ENCODE peak calls at places on chromosomes 3 and 15, in four cellular contexts. A, G, N and Y are unnamed samples.

GRCh38 chr3:38165722-38166387 is 518 bp downstream of the OXSR1 start:
- DNase-seq in A (no peak), N (peak), G (peak), Y (no peak)

GRCh38 chr15:33126559-33127290 is 67.8 kb downstream of the FMN1 start:
- DNase-seq in N (peak), G (no peak), A (no peak), Y (peak)

GRCh38 chr3:127669541-127670228 is 3.1 kb upstream of the ABTB1 start:
- DNase-seq in G (no peak), A (no peak), N (no peak), Y (no peak)

GRCh38 chr15:99682455-99682854 is 50.8 kb downstream of the LYSMD4 start:
- DNase-seq in G (no peak), A (no peak), N (peak), Y (no peak)

GRCh38 chr15:90598053-90598577 is 68.4 kb downstream of the CRTC3 start:
- DNase-seq in N (peak), A (peak), G (no peak), Y (no peak)

GRCh38 chr15:57667171-57667924 is 39.2 kb upstream of the POLR2M start:
- DNase-seq in N (peak), A (no peak), G (no peak), Y (peak)

GRCh38 chr15:77532846-77533245 is 99.9 kb downstream of the LINGO1 start:
- DNase-seq in A (peak), G (no peak), N (no peak), Y (no peak)

GRCh38 chr3:183533410-183534132 is 21.9 kb downstream of the KLHL6 start:
- DNase-seq in N (no peak), A (peak), G (no peak), Y (no peak)

GRCh38 chr3:145716519-145716918 is 444.5 kb downstream of the PLOD2 start:
- DNase-seq in A (no peak), N (peak), G (no peak), Y (no peak)

GRCh38 chr3:48664313-48664644 is 1.6 kb upstream of the CELSR3 start:
- DNase-seq in A (no peak), N (no peak), G (no peak), Y (no peak)
- TF ChIP-seq CTCF in A (no peak), N (no peak), G (no peak), Y (peak)

GRCh38 chr3:31357451-31357850 is 175.3 kb upstream of the STT3B start:
- DNase-seq in G (no peak), A (no peak), N (no peak), Y (no peak)
- TF ChIP-seq CTCF in G (no peak), A (no peak), N (no peak), Y (no peak)

DNA sequence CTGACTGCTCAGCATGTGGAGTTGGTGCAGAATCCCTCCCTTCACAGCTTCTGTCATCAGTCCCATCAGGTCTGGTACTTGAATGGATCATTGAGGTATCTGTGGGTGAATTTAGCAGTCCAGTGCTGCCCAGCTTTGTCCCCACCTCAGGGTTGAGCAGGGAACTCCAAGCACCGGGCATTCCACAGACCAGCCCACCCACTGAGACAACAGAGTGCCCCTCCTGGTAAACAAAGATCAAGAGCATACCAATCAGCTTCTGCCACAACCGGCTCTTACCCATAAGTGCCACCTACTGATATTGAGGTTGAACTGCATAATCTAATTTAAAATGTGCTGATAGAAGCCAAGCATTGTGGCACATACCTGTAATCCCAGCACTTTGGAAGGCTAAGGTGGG is 57.1 kb upstream of the FXR1 start:
- DNase-seq in A (peak), N (peak), G (no peak), Y (no peak)
- TF ChIP-seq CTCF in A (peak), N (peak), G (no peak), Y (no peak)

GRCh38 chr3:104349836-104350235 is 1016.9 kb upstream of the ALCAM start:
- DNase-seq in A (no peak), N (no peak), G (no peak), Y (no peak)

DNA sequence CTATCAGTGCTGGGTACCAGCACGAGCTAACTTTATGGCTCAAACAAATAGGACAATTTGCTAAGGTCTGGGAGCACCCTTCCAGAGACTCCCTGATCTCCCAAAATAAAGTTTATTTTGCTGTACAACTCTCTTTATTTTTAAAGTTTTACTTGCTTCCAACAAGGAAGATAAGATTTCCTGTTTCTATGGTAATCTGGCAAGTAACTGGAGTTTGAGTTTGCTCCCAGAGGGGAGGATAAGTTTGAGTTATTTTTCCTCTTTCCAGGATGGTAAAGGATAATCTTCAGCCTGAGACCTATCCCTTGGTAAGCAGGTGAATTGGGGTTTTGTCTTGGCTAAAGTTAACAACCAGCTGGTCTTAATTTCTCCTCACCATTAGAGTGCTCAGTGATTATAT is 1019.4 kb upstream of the ALCAM start:
- DNase-seq in N (no peak), A (no peak), G (no peak), Y (no peak)
- TF ChIP-seq CTCF in N (no peak), A (no peak), G (no peak), Y (no peak)

GRCh38 chr3:54909236-54909635 is 18.6 kb downstream of the LRTM1 start:
- DNase-seq in G (no peak), N (no peak), A (no peak), Y (no peak)

GRCh38 chr3:54906763-54907162 is 21.1 kb downstream of the LRTM1 start:
- DNase-seq in N (no peak), A (no peak), G (no peak), Y (no peak)

GRCh38 chr3:54902286-54902685 is 25.6 kb downstream of the LRTM1 start:
- DNase-seq in N (no peak), A (no peak), G (no peak), Y (no peak)

GRCh38 chr3:54905936-54906335 is 21.9 kb downstream of the LRTM1 start:
- DNase-seq in A (no peak), N (no peak), G (no peak), Y (no peak)

DNA sequence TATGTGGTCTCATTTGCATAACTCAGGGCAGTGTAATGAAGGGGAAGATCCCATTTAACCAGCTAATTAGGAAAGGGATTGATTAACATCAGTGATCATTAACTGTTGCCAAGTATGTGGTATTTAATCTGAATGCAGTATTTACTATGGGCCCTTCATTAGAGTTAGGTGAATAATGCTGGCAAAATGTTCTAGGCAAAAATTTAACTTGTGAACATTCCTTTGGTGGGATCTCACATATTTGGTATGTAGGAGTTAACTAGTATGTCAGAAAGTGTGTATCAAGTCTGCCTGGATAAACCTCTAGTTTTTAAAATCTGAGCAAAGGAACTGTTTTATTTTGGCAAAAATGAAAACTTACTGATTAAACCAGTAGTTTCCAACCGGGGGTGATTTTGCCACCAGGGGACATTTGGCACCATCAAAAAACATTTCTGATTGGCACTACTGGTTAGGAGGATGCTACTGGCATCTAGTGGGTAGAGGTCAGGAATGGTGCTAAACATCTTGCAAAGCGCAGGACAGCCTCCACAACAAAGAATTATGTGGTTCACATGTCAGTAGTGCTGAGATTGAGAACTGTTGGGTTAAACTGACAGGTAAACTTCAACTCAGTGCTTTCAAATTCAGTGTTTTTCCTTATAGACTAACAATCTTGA is 22.5 kb downstream of the LRTM1 start:
- DNase-seq in G (no peak), N (peak), A (no peak), Y (no peak)
- TF ChIP-seq CTCF in G (no peak), N (no peak), A (no peak), Y (no peak)

GRCh38 chr15:71529353-71529752 is 281.0 kb upstream of the NR2E3 start:
- DNase-seq in A (no peak), G (no peak), N (no peak), Y (no peak)

GRCh38 chr15:71538181-71538580 is 272.2 kb upstream of the NR2E3 start:
- DNase-seq in N (peak), G (no peak), A (no peak), Y (no peak)

GRCh38 chr15:71538922-71539321 is 271.4 kb upstream of the NR2E3 start:
- DNase-seq in A (no peak), G (no peak), N (no peak), Y (no peak)

GRCh38 chr15:71530116-71530515 is 280.2 kb upstream of the NR2E3 start:
- DNase-seq in A (no peak), N (no peak), G (no peak), Y (no peak)

GRCh38 chr15:71532994-71533393 is 277.4 kb upstream of the NR2E3 start:
- DNase-seq in A (peak), G (no peak), N (peak), Y (no peak)
- TF ChIP-seq CTCF in A (peak), G (peak), N (peak), Y (peak)

DNA sequence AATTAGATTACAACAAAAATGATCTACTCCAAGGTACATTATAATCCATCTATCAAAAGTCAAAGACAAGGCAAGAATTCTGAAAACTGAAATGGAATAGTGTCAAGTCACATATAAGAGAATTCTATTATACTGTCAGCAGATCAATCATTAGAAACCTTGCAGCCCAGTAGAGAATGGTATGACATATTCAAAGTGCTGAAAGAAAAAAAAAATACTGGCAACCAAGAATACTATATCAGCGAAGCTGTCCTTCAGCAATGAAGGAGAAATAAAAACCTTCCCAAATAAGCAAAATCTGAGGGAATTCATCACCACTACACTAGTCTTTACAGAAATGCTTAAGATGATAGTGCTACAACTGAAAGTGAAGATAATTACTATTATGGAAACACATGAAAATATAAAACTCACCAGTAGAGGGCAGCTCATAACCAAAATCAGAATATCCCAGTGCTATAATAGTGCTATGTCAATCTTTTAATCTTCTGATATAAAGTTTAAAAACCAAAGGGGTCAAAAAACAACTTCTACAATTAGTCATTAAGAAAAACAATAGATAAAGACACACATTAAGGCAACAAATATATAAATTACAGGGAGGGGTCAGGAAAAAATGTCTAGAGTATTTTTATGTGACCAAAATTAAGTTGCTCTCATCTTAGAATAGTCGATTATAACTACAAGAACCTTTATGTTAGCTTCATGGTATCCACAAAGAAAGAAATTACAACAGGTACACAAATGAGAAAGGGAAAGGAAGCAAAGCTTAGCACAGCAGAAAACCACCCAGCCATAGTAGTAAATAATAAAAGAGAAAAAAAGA is 190.7 kb upstream of the CNTN6 start:
- DNase-seq in A (no peak), G (no peak), N (peak), Y (no peak)
- TF ChIP-seq CTCF in A (no peak), G (no peak), N (peak), Y (peak)

DNA sequence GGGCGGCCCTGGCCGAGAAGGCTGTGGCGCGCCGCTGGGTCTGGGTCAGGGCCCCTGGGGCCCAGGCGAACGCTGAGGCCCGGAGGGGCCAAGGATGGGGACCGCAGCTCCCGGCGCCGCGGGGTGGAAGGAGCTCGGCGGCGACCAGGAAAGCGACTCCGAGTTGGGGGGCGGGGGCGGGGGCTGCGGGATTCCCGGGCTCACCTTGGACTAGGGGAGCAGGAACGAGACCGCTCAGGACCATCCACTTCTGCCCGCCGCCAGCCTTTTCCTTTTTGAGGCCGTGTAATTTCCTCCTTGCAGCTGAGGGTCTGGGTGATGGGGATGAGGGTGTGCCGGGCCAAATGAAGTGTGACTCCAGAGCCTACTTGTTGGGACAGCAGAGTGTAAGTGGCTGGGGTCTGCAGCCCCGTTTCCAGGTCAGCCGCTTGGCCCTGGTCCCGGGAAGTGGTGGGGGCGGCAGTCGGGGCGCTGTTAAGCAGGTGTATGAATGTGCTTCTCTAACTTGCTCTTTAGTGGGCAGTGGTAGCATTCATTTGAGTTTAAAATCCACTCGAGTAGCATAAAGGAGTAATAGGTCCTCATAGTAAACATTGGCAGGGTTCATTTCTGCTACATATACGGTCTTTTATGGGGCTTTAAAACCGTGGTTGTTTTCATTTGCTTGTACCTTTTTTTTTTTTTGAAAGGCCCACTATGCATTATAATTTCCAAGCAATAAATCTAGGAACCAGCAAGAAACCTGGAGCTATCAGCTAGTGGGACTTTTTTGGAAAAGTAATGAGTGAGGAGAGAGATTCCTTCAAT is 717 bp downstream of the PXK start:
- DNase-seq in N (peak), A (peak), G (no peak), Y (no peak)
- TF ChIP-seq CTCF in N (no peak), A (no peak), G (no peak), Y (no peak)

DNA sequence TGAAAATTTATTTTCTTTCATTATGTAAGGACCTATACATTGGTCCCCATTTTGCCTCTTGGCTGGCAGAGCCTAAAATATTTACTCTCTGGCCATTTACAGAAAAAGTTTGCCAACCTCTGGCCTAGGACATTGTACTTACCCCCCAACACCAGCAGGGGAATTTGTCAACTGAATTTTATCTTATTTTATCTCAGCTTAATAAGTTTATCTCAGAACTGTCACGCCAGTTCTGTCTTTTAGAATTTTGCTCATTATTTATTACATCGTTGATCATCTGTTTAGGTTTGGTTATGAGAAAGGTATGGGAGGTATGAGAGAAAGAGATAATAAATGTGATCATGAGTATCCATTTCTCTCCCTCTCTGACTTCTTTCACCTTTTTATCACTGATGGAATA is 38.3 kb downstream of the CHD2 start:
- DNase-seq in A (no peak), N (no peak), G (no peak), Y (no peak)
- TF ChIP-seq CTCF in A (peak), N (peak), G (no peak), Y (peak)

GRCh38 chr15:41660235-41661077 is at the start of gene MGA:
- DNase-seq in A (peak), N (peak), G (peak), Y (peak)
- TF ChIP-seq CTCF in A (no peak), N (no peak), G (no peak), Y (no peak)